ENCODE peak calls at places on chromosomes 16 and 17, in six cellular contexts. P, B, O, V, M and U are unnamed samples.

GRCh38 chr16:2751577-2752034 is 832 bp upstream of the SRRM2 start:
- DNase-seq in P (peak; percentile 88), B (no peak), O (no peak), V (peak; percentile 92), M (peak; percentile 53), U (no peak)

GRCh38 chr16:31354394-31355291 is at the start of gene ITGAX:
- DNase-seq in P (peak; percentile 77), B (peak; percentile 3), O (no peak), V (no peak), M (no peak), U (peak; percentile 7)

GRCh38 chr16:79847101-79847500 is 246.6 kb upstream of the MAF start:
- DNase-seq in P (no peak), B (no peak), O (no peak), V (no peak), M (no peak), U (no peak)

GRCh38 chr16:57335361-57335760 is 23.2 kb upstream of the CCL22 start:
- DNase-seq in P (no peak), B (no peak), O (no peak), V (no peak), M (no peak), U (no peak)

GRCh38 chr17:42548070-42548837 is 4.5 kb upstream of the HSD17B1 start:
- DNase-seq in P (no peak), B (peak; percentile 81), O (no peak), V (peak; percentile 84), M (peak; percentile 90), U (no peak)

GRCh38 chr17:17352836-17353624 is 49.9 kb downstream of the NT5M start:
- DNase-seq in P (no peak), B (no peak), O (no peak), V (no peak), M (no peak), U (no peak)

GRCh38 chr17:69764137-69764536 is 310.9 kb upstream of the KCNJ16 start:
- DNase-seq in P (no peak), B (peak; percentile 38), O (peak; percentile 22), V (no peak), M (no peak), U (peak; percentile 56)

GRCh38 chr16:28163699-28164584 is 47.8 kb downstream of the XPO6 start:
- DNase-seq in P (no peak), B (no peak), O (no peak), V (no peak), M (no peak), U (no peak)

GRCh38 chr16:84175351-84176081 is 11.3 kb downstream of the TAF1C start:
- DNase-seq in P (peak; percentile 76), B (peak; percentile 72), O (peak; percentile 70), V (peak; percentile 61), M (peak; percentile 46), U (peak; percentile 88)

GRCh38 chr17:60356947-60357346 is 35.0 kb downstream of the USP32 start:
- DNase-seq in P (peak; percentile 16), B (no peak), O (no peak), V (no peak), M (no peak), U (no peak)

GRCh38 chr17:69547230-69547629 is 132.7 kb downstream of the MAP2K6 start:
- DNase-seq in P (no peak), B (no peak), O (no peak), V (no peak), M (no peak), U (no peak)

GRCh38 chr16:81511371-81511770 is 66.8 kb downstream of the CMIP start:
- DNase-seq in P (no peak), B (peak; percentile 94), O (peak; percentile 88), V (no peak), M (no peak), U (peak; percentile 68)

GRCh38 chr17:56594528-56595418 is 1.3 kb downstream of the NOG start:
- DNase-seq in P (no peak), B (peak; percentile 56), O (peak; percentile 19), V (no peak), M (no peak), U (no peak)

GRCh38 chr17:40547079-40547784 is 18.0 kb downstream of the CCR7 start:
- DNase-seq in P (no peak), B (no peak), O (no peak), V (peak; percentile 88), M (no peak), U (no peak)

GRCh38 chr17:4566785-4567184 is 6.4 kb upstream of the GGT6 start:
- DNase-seq in P (peak; percentile 66), B (peak; percentile 71), O (peak; percentile 24), V (peak; percentile 76), M (peak; percentile 74), U (peak; percentile 32)

GRCh38 chr16:4383591-4384495 is 12.2 kb downstream of the VASN start:
- DNase-seq in P (no peak), B (no peak), O (no peak), V (no peak), M (no peak), U (peak; percentile 23)

GRCh38 chr17:81053043-81053970 is 18.4 kb downstream of the BAIAP2 start:
- DNase-seq in P (no peak), B (no peak), O (no peak), V (no peak), M (no peak), U (no peak)

GRCh38 chr17:61645898-61646297 is 54.9 kb upstream of the NACA2 start:
- DNase-seq in P (no peak), B (no peak), O (no peak), V (no peak), M (no peak), U (peak; percentile 9)

GRCh38 chr17:61403846-61404701 is 4.4 kb downstream of the TBX2 start:
- DNase-seq in P (no peak), B (no peak), O (peak; percentile 66), V (no peak), M (no peak), U (no peak)

GRCh38 chr17:16377804-16378400 is 3.0 kb upstream of the UBB start:
- DNase-seq in P (no peak), B (peak; percentile 93), O (peak; percentile 18), V (no peak), M (peak; percentile 40), U (peak; percentile 74)

GRCh38 chr16:54633943-54634362 is 296.7 kb upstream of the IRX5 start:
- DNase-seq in P (peak; percentile 49), B (no peak), O (no peak), V (peak; percentile 29), M (no peak), U (peak; percentile 1)
- TF ChIP-seq CTCF in P (peak; percentile 52), B (peak; percentile 43), O (peak; percentile 71), V (peak; percentile 79), M (no peak), U (peak; percentile 56)

DNA sequence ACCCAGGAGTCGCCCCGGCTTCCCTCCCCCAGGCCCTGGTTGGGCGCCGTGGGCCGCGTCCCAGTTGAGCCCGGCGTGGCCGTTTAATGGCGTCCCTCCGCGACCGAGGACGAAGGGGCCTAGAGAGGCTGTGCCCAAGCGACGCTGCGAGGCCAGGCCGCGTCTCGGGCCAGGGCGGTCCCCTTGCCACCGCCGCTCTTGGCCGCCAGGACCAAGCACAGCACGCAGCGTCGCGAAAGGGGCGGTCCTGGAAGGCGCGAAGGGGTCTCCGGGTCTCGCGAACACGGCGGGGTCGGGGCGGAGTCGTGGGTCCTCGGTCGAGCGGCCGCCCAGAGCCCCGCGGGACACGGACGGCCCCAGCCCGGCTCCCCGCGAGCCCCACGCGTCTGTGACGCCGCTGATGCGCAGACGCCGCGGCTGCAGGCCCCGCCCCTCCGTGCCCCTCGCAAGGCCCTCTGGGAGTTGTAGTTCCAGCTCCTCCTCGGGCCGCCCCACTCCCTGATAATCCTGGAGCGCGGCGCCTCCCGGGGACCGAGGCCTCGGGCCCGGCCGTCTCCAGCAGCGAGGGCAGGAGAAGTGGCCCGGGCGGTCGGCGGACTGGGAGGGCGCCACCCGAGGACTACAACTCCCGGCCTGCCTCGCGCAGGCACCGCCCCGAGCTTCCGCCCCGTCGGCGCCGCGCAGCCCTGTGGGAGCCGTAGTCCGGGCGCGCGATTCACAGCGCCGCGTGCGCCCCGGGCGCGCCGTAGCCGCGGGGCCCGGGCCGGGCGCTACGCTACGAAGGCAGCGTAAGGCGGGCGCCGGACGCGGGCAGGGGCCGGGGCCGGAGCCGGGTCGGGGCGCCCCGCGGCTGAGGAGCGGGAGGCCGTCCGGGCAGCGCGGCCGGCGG is at the start of gene CAPN15:
- DNase-seq in P (peak; percentile 90), B (peak; percentile 69), O (peak; percentile 83), V (peak; percentile 92), M (peak; percentile 91), U (peak; percentile 95)
- TF ChIP-seq CTCF in P (no peak), B (no peak), O (peak; percentile 21), V (no peak), M (peak; percentile 22), U (no peak)

GRCh38 chr16:56267888-56268287 is 76.6 kb downstream of the GNAO1 start:
- DNase-seq in P (no peak), B (no peak), O (no peak), V (no peak), M (no peak), U (no peak)

GRCh38 chr16:56269276-56269675 is 78.0 kb downstream of the GNAO1 start:
- DNase-seq in P (no peak), B (no peak), O (no peak), V (no peak), M (no peak), U (no peak)

GRCh38 chr16:56268799-56269198 is 77.5 kb downstream of the GNAO1 start:
- DNase-seq in P (no peak), B (no peak), O (no peak), V (no peak), M (no peak), U (no peak)

GRCh38 chr16:56270828-56271227 is 79.5 kb downstream of the GNAO1 start:
- DNase-seq in P (no peak), B (no peak), O (no peak), V (no peak), M (no peak), U (no peak)

DNA sequence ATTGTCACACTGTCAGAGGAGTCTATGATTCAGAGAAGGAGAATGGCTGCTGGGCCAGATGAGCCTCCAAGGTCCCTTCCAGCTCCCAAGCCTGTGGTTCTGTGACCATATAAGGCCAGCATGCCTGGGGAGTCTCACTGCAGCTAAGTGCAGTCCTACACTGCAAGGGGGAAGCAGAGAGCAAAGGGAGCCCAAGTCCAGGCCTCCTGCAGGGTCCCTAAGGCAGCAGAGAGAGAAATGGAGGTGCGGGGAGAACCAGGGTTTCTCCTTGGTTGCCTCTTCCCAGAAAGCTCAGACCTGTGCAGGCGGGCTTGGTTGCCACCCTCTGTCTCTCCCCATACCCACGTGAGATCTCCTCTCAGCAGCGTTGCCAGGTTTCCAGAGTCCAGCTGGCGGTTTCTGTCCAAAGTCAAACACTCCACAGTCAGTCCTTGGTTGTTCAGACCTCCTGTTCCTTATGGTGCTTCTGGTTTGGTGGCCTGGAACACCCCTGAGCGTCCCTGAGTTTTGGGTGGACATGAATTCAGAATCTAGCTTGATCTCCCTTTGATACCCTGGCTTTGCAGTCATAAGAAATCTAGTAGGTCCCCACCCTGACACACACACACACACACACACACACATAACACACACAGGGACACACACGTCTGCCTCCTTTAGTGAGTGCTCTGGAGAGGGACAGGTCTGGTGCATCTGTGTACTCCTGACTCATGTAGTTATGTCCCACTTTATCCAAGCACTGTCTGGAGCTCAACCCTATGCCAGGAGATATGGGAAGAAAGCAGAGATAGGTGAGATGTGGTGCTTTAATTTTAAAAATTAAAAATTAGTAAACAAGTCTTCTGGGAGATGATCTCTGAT is 78.8 kb downstream of the GNAO1 start:
- DNase-seq in P (peak; percentile 61), B (no peak), O (peak; percentile 80), V (no peak), M (no peak), U (no peak)
- TF ChIP-seq CTCF in P (peak; percentile 66), B (no peak), O (peak; percentile 58), V (no peak), M (no peak), U (peak; percentile 47)

DNA sequence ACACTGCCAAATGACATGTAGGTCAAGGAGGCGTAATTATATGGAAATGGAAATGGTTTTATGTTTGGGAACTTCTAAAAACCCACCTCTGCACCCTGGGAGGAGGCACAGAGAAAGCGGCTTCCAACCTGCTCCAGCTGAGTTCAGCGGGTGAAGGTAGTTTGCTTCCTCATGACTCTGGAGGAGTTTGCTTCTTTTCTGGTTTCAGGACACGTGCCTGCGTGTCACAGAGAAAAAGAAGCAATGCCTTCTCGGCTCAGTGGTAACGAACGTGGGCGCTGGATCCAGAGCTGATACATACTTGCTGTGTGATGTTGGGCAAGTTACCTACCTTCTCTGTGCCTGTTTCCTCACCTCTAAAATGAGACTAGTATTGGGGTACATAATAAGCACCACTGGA is 22.1 kb downstream of the GPR139 start:
- DNase-seq in P (no peak), B (no peak), O (no peak), V (no peak), M (no peak), U (no peak)
- TF ChIP-seq CTCF in P (no peak), B (no peak), O (no peak), V (no peak), M (no peak), U (no peak)